ENCODE peak calls at places on chromosomes 2 and 18, in five cellular contexts. One of them, this sample, is unnamed.

GRCh38 chr2:190467575-190468083 is 59.5 kb downstream of the MFSD6 start:
- DNase-seq in spleen: no peak
- DNase-seq in tibial artery: no peak
- DNase-seq in chondrocyte: no peak
- DNase-seq in cardiac muscle cell: no peak
- DNase-seq in this sample: no peak

GRCh38 chr2:214808481-214808931 is 977 bp downstream of the BARD1 start:
- DNase-seq in chondrocyte: no peak
- DNase-seq in spleen: no peak
- DNase-seq in tibial artery: no peak
- DNase-seq in cardiac muscle cell: no peak
- DNase-seq in this sample: no peak

GRCh38 chr18:37607281-37607680 is 41.7 kb upstream of the CELF4 start:
- DNase-seq in cardiac muscle cell: no peak
- DNase-seq in tibial artery: no peak
- DNase-seq in spleen: no peak
- DNase-seq in chondrocyte: no peak
- DNase-seq in this sample: no peak

GRCh38 chr18:56388571-56388970 is 249.8 kb downstream of the TXNL1 start:
- DNase-seq in tibial artery: no peak
- DNase-seq in spleen: no peak
- DNase-seq in chondrocyte: no peak
- DNase-seq in cardiac muscle cell: no peak
- DNase-seq in this sample: no peak

GRCh38 chr2:209316141-209316540 is 107.7 kb upstream of the MAP2 start:
- DNase-seq in chondrocyte: no peak
- DNase-seq in tibial artery: no peak
- DNase-seq in cardiac muscle cell: no peak
- DNase-seq in spleen: no peak
- DNase-seq in this sample: no peak

GRCh38 chr2:191428141-191428540 is 182.9 kb downstream of the MYO1B start:
- DNase-seq in cardiac muscle cell: no peak
- DNase-seq in spleen: no peak
- DNase-seq in chondrocyte: no peak
- DNase-seq in tibial artery: no peak
- DNase-seq in this sample: no peak

GRCh38 chr2:203909192-203909945 is 27.2 kb upstream of the ICOS start:
- DNase-seq in spleen: no peak
- DNase-seq in tibial artery: no peak
- DNase-seq in chondrocyte: no peak
- DNase-seq in cardiac muscle cell: peak; percentile 79
- DNase-seq in this sample: no peak

GRCh38 chr2:215420471-215420935 is 15.4 kb downstream of the FN1 start:
- DNase-seq in tibial artery: no peak
- DNase-seq in chondrocyte: no peak
- DNase-seq in cardiac muscle cell: peak; percentile 57
- DNase-seq in spleen: no peak
- DNase-seq in this sample: no peak

GRCh38 chr18:51235011-51235789 is 37.7 kb upstream of the MEX3C start:
- DNase-seq in chondrocyte: no peak
- DNase-seq in tibial artery: no peak
- DNase-seq in spleen: no peak
- DNase-seq in cardiac muscle cell: peak; percentile 55
- DNase-seq in this sample: peak; percentile 26

GRCh38 chr2:120919771-120920437 is 184.2 kb downstream of the GLI2 start:
- DNase-seq in spleen: no peak
- DNase-seq in tibial artery: peak; percentile 93
- DNase-seq in cardiac muscle cell: peak; percentile 71
- DNase-seq in chondrocyte: no peak
- DNase-seq in this sample: no peak

GRCh38 chr18:79856119-79857080 is 58.7 kb downstream of the KCNG2 start:
- DNase-seq in tibial artery: peak; percentile 35
- DNase-seq in chondrocyte: no peak
- DNase-seq in cardiac muscle cell: peak; percentile 63
- DNase-seq in spleen: peak; percentile 75
- DNase-seq in this sample: peak; percentile 76

GRCh38 chr2:9139491-9140443 is 66.8 kb upstream of the ASAP2 start:
- DNase-seq in tibial artery: peak; percentile 83
- DNase-seq in spleen: peak; percentile 90
- DNase-seq in cardiac muscle cell: peak; percentile 70
- DNase-seq in chondrocyte: no peak
- DNase-seq in this sample: peak; percentile 95

GRCh38 chr2:179349670-179350303 is 85.2 kb upstream of the SESTD1 start:
- DNase-seq in cardiac muscle cell: no peak
- DNase-seq in spleen: no peak
- DNase-seq in tibial artery: no peak
- DNase-seq in chondrocyte: no peak
- DNase-seq in this sample: no peak

GRCh38 chr2:71600572-71600971 is 147.2 kb downstream of the DYSF start:
- DNase-seq in chondrocyte: peak; percentile 63
- DNase-seq in spleen: peak; percentile 47
- DNase-seq in tibial artery: no peak
- DNase-seq in cardiac muscle cell: no peak
- DNase-seq in this sample: peak; percentile 10

GRCh38 chr2:46847726-46848421 is 67.7 kb downstream of the MCFD2 start:
- DNase-seq in tibial artery: peak; percentile 66
- DNase-seq in chondrocyte: no peak
- DNase-seq in cardiac muscle cell: peak; percentile 89
- DNase-seq in spleen: no peak
- DNase-seq in this sample: no peak

GRCh38 chr18:45213040-45213333 is 402.3 kb upstream of the SLC14A2 start:
- DNase-seq in tibial artery: no peak
- DNase-seq in spleen: no peak
- DNase-seq in cardiac muscle cell: no peak
- DNase-seq in chondrocyte: no peak
- DNase-seq in this sample: no peak
- TF ChIP-seq CTCF in tibial artery: no peak
- TF ChIP-seq CTCF in spleen: peak; percentile 7
- TF ChIP-seq CTCF in cardiac muscle cell: no peak
- TF ChIP-seq CTCF in chondrocyte: peak; percentile 66
- TF ChIP-seq CTCF in this sample: peak; percentile 48

DNA sequence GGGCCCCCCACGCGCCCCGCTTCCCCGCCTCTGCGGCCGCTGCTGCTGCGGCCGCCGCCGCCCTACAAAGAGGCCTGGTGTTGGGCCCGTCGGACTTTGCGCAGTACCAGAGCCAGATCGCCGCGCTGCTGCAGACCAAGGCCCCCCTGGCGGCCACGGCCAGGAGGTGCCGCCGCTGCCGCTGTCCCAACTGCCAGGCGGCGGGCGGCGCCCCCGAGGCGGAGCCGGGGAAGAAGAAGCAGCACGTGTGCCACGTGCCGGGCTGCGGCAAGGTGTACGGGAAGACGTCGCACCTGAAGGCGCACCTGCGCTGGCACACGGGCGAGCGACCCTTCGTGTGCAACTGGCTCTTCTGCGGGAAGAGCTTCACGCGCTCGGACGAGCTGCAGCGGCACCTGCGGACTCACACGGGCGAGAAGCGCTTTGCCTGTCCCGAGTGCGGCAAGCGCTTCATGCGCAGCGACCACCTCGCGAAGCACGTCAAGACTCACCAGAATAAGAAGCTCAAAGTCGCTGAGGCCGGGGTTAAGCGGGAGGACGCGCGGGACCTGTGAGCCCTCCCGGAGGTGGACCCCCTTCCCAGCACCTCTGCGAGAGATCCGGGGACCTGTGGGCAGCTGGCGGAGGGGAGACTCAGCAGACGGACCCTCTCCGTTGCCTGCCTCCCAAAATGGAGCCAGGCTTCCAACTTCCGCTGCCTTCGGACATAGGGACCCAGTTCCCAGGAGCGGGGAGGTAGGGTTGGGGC is 1.9 kb downstream of the SP5 start:
- DNase-seq in chondrocyte: no peak
- DNase-seq in spleen: peak; percentile 80
- DNase-seq in tibial artery: peak; percentile 70
- DNase-seq in cardiac muscle cell: peak; percentile 50
- DNase-seq in this sample: peak; percentile 81
- TF ChIP-seq CTCF in chondrocyte: peak; percentile 81
- TF ChIP-seq CTCF in spleen: peak; percentile 64
- TF ChIP-seq CTCF in tibial artery: peak; percentile 72
- TF ChIP-seq CTCF in cardiac muscle cell: peak; percentile 54
- TF ChIP-seq CTCF in this sample: peak; percentile 91

DNA sequence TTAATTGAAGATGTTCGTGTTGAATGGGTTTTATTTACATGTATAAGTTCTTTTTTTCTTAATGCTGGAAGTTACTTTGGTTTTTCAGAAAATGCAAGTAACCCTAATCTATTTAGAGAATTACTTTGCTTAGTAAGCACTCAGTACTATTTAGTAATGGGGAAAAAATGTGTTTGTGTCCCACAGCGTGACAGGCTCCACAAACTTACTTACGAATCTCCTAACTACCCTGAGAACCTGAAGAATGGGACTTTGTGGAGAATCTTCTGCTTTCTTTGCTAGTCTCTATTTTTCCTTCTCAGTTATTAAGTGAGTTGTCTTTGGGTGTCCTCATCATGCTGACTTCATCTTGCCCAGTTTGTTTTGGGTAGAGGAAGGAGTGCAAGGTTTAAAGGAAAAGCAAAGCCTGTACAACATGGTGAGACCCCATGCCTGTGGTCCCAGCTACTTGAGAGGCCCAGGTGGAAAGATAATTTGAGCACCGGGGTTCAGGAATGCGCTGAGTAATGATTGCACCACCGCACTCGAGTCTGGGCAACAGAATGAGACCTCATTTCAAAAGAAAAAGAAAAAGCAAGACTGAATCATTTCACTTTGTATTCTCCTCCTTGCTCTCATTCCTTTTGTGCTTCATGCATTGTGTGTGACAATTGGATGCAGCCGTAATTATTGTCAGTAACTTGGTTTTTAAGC is 10.2 kb downstream of the NEDD4L start:
- DNase-seq in tibial artery: no peak
- DNase-seq in cardiac muscle cell: peak; percentile 38
- DNase-seq in spleen: no peak
- DNase-seq in chondrocyte: no peak
- DNase-seq in this sample: no peak
- TF ChIP-seq CTCF in tibial artery: no peak
- TF ChIP-seq CTCF in cardiac muscle cell: no peak
- TF ChIP-seq CTCF in spleen: no peak
- TF ChIP-seq CTCF in chondrocyte: no peak
- TF ChIP-seq CTCF in this sample: no peak

DNA sequence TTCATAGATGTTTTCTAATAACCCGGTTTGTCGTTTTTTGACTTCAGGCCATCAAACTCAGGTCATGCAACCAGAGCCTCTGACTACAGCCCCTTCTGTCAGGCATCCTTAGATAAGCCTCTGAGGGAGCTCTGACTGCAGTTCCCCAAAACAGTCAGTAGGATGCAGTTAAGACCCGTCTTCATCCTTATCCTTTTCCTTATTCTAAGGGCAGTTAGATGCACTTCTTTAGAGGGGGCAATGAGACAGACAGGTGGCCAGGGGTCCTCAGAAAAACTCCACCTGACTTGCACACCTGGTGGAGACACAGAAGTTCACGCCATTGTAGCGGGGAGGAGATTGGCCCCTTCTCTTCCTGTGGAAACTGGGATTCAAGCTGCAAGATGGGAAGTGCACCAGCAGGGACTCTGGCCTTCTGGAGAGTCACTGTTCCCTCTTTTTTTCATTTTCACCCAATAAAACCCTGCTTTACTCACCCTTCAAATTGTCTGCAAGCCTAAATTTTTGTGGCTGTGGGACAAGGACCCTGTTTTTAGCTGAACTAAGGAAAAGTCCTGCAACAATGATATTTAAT is 104.8 kb upstream of the TFPI start:
- DNase-seq in chondrocyte: no peak
- DNase-seq in cardiac muscle cell: peak; percentile 39
- DNase-seq in spleen: no peak
- DNase-seq in tibial artery: no peak
- DNase-seq in this sample: no peak
- TF ChIP-seq CTCF in chondrocyte: peak; percentile 74
- TF ChIP-seq CTCF in cardiac muscle cell: peak; percentile 41
- TF ChIP-seq CTCF in spleen: no peak
- TF ChIP-seq CTCF in tibial artery: peak; percentile 7
- TF ChIP-seq CTCF in this sample: peak; percentile 54

DNA sequence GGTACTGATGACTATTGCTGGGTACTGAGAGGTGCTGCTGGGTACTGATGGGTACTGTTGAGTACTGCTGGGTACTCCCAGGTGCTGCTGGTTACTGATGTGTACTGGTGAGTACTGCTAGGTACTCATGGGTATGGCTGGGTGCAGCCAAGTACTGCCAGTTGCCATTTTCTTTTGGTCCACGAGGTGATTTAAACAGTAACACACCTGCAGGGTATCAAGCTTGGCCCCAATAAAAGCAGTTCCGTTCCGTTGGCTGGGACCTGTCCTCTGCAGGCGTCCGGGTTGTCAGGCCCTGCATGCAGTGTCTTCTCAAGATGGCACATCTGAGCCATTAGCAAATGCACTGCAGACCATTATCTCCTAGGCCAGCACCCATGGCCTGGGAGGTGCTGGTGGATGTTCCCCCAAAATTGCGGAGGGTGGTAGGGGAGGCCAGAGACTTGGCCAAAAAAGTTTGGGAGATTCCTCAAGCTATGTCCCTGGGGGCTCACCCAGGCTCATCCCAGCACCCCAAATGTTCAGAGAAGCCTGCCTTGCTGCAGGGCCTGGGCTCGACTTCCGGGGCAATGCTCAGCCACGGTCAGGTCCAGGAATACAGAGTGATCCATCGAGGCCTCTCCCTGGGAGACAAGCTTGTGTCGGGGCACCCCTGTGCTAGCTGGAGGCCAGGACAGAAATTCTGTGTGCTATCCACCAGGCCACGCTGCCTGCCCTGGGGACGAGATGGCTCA is 165.2 kb downstream of the TWIST2 start:
- DNase-seq in tibial artery: peak; percentile 56
- DNase-seq in cardiac muscle cell: no peak
- DNase-seq in chondrocyte: peak; percentile 49
- DNase-seq in spleen: peak; percentile 16
- DNase-seq in this sample: no peak
- TF ChIP-seq CTCF in tibial artery: no peak
- TF ChIP-seq CTCF in cardiac muscle cell: no peak
- TF ChIP-seq CTCF in chondrocyte: no peak
- TF ChIP-seq CTCF in spleen: no peak
- TF ChIP-seq CTCF in this sample: no peak

GRCh38 chr2:232439758-232440135 is 16.2 kb upstream of the ALPI start:
- DNase-seq in spleen: peak; percentile 57
- DNase-seq in chondrocyte: no peak
- DNase-seq in cardiac muscle cell: no peak
- DNase-seq in tibial artery: peak; percentile 48
- DNase-seq in this sample: peak; percentile 11
- TF ChIP-seq CTCF in spleen: peak; percentile 68
- TF ChIP-seq CTCF in chondrocyte: peak; percentile 70
- TF ChIP-seq CTCF in cardiac muscle cell: peak; percentile 27
- TF ChIP-seq CTCF in tibial artery: no peak
- TF ChIP-seq CTCF in this sample: peak; percentile 62

This sample was measured in glutamatergic neuron.